ENCODE peak calls at places on chromosomes 13 and 19, in four cellular contexts. G is A549; V is activated naive CD4-positive, alpha-beta T cell treated with Interleukin-2 at 50 U/mL for 16 hours; Z is WTC11. O is an unnamed sample.

GRCh38 chr19:3942790-3943409 is 10.0 kb downstream of the NMRK2 start:
- DNase-seq in G (no peak), V (no peak), Z (no peak), O (no peak)

GRCh38 chr19:22532388-22533310 is 101.5 kb upstream of the ZNF492 start:
- DNase-seq in G (no peak), V (no peak), Z (no peak), O (no peak)

GRCh38 chr19:35107541-35107939 is 8.1 kb upstream of the FXYD3 start:
- DNase-seq in G (no peak), V (peak; percentile 18), Z (no peak), O (peak; percentile 40)

GRCh38 chr13:55483626-55484158 is 1657.0 kb upstream of the PRR20A start:
- DNase-seq in G (no peak), V (no peak), Z (no peak), O (no peak)

GRCh38 chr13:106795847-106796246 is 227.9 kb upstream of the ARGLU1 start:
- DNase-seq in G (no peak), V (no peak), Z (no peak), O (no peak)

GRCh38 chr13:66933994-66934393 is 296.1 kb downstream of the PCDH9 start:
- DNase-seq in G (peak; percentile 15), V (no peak), Z (no peak), O (peak; percentile 7)

GRCh38 chr13:70034280-70034679 is 73.3 kb upstream of the ATXN8OS start:
- DNase-seq in G (no peak), V (no peak), Z (no peak), O (no peak)

GRCh38 chr19:47000373-47000772 is 19.3 kb upstream of the NPAS1 start:
- DNase-seq in G (no peak), V (no peak), Z (no peak), O (no peak)

GRCh38 chr13:101695870-101696516 is 243.5 kb downstream of the ITGBL1 start:
- DNase-seq in G (no peak), V (no peak), Z (no peak), O (no peak)

GRCh38 chr13:80214521-80214941 is 126.4 kb downstream of the SPRY2 start:
- DNase-seq in G (no peak), V (no peak), Z (no peak), O (no peak)

GRCh38 chr13:113145911-113146598 is 12.4 kb upstream of the PROZ start:
- DNase-seq in G (no peak), V (no peak), Z (no peak), O (no peak)

GRCh38 chr13:110915874-110916670 is 1.2 kb upstream of the ANKRD10 start:
- DNase-seq in G (no peak), V (no peak), Z (no peak), O (peak; percentile 15)

GRCh38 chr19:29596885-29597525 is 9.1 kb upstream of the POP4 start:
- DNase-seq in G (no peak), V (no peak), Z (no peak), O (peak; percentile 16)

GRCh38 chr13:72782717-72783116 is 784 bp downstream of the PIBF1 start:
- DNase-seq in G (no peak), V (no peak), Z (no peak), O (no peak)

GRCh38 chr19:5953680-5954213 is 24.2 kb downstream of the RANBP3 start:
- DNase-seq in G (no peak), V (peak; percentile 48), Z (no peak), O (no peak)

GRCh38 chr13:107271226-107271625 is 703.3 kb upstream of the ARGLU1 start:
- DNase-seq in G (no peak), V (no peak), Z (peak; percentile 34), O (no peak)

GRCh38 chr19:16141043-16141442 is 2.4 kb upstream of the HSH2D start:
- DNase-seq in G (no peak), V (no peak), Z (no peak), O (no peak)

GRCh38 chr19:36009220-36009619 is 607 bp upstream of the SYNE4 start:
- DNase-seq in G (peak; percentile 84), V (peak; percentile 57), Z (peak; percentile 74), O (peak; percentile 53)

GRCh38 chr13:40355126-40355719 is 311.2 kb downstream of the FOXO1 start:
- DNase-seq in G (no peak), V (no peak), Z (no peak), O (no peak)

GRCh38 chr13:35475131-35475959 is 1.1 kb downstream of the MAB21L1 start:
- DNase-seq in G (no peak), V (no peak), Z (peak; percentile 44), O (no peak)

GRCh38 chr19:4534836-4535658 is at the start of gene PLIN5:
- DNase-seq in G (peak; percentile 65), V (peak; percentile 30), Z (peak; percentile 97), O (peak; percentile 44)

GRCh38 chr19:347946-348861 is 3.6 kb upstream of the MIER2 start:
- DNase-seq in G (no peak), V (no peak), Z (peak; percentile 61), O (no peak)

GRCh38 chr13:108787709-108788394 is 158.4 kb downstream of the MYO16 start:
- DNase-seq in G (no peak), V (no peak), Z (no peak), O (no peak)

GRCh38 chr13:59950201-59950730 is 213.5 kb downstream of the DIAPH3 start:
- DNase-seq in G (no peak), V (no peak), Z (no peak), O (no peak)